ENCODE peak calls at places on chromosomes 5 and 9, in nine cellular contexts. M is adrenal gland, K is right lobe of liver, A is HL-60, V is astrocyte of the spinal cord, O is breast epithelium, C is right atrium auricular region, H is AG04450, E is left lung. R is an unnamed sample.

GRCh38 chr5:14457475-14457874 is 124.1 kb upstream of the OTULINL start:
- DNase-seq in M (no peak), K (no peak), A (no peak), V (no peak), O (no peak), C (no peak), H (no peak), E (no peak), R (no peak)

GRCh38 chr5:9621379-9621903 is 8.7 kb downstream of the TAS2R1 start:
- DNase-seq in M (no peak), K (no peak), A (no peak), V (no peak), O (no peak), C (no peak), H (peak; percentile 13), E (no peak), R (no peak)

GRCh38 chr9:109574061-109574882 is 76.2 kb upstream of the PTPN3 start:
- DNase-seq in M (peak; percentile 64), K (no peak), A (peak; percentile 44), V (peak; percentile 76), O (no peak), C (no peak), H (peak; percentile 18), E (no peak), R (peak; percentile 35)

GRCh38 chr5:150960791-150961396 is 56.1 kb upstream of the ZNF300 start:
- DNase-seq in M (no peak), K (no peak), A (no peak), V (no peak), O (no peak), C (no peak), H (no peak), E (no peak), R (no peak)

GRCh38 chr5:1785062-1785461 is 14.6 kb downstream of the MRPL36 start:
- DNase-seq in M (no peak), K (no peak), A (no peak), V (no peak), O (no peak), C (no peak), H (no peak), E (peak; percentile 55), R (no peak)

GRCh38 chr9:124493794-124494479 is 13.3 kb downstream of the NR5A1 start:
- DNase-seq in M (peak; percentile 60), K (no peak), A (no peak), V (no peak), O (no peak), C (no peak), H (no peak), E (peak; percentile 43), R (no peak)

GRCh38 chr5:15267966-15268365 is 232.0 kb upstream of the FBXL7 start:
- DNase-seq in M (no peak), K (no peak), A (no peak), V (no peak), O (no peak), C (no peak), H (no peak), E (no peak), R (no peak)

GRCh38 chr5:55715519-55716078 is 3.5 kb upstream of the SLC38A9 start:
- DNase-seq in M (no peak), K (no peak), A (no peak), V (no peak), O (no peak), C (no peak), H (no peak), E (no peak), R (no peak)

GRCh38 chr5:12360218-12360617 is 456.0 kb upstream of the CTNND2 start:
- DNase-seq in M (no peak), K (no peak), A (no peak), V (no peak), O (no peak), C (no peak), H (no peak), E (no peak), R (no peak)

GRCh38 chr5:4905674-4906528 is 234.2 kb upstream of the ADAMTS16 start:
- DNase-seq in M (peak; percentile 5), K (no peak), A (no peak), V (peak; percentile 24), O (peak; percentile 18), C (no peak), H (no peak), E (no peak), R (no peak)

GRCh38 chr5:84885479-84886258 is 501.0 kb upstream of the EDIL3 start:
- DNase-seq in M (peak; percentile 69), K (no peak), A (no peak), V (peak; percentile 92), O (no peak), C (no peak), H (peak; percentile 51), E (no peak), R (no peak)

GRCh38 chr5:147483961-147484707 is 25.7 kb downstream of the DPYSL3 start:
- DNase-seq in M (peak; percentile 5), K (no peak), A (no peak), V (peak; percentile 98), O (peak; percentile 39), C (peak; percentile 83), H (peak; percentile 87), E (no peak), R (peak; percentile 49)

GRCh38 chr9:77424993-77425392 is 223.1 kb downstream of the GNA14 start:
- DNase-seq in M (no peak), K (no peak), A (no peak), V (peak; percentile 12), O (no peak), C (no peak), H (no peak), E (no peak), R (no peak)

GRCh38 chr9:121862371-121862970 is 211.0 kb downstream of the DAB2IP start:
- DNase-seq in M (no peak), K (peak; percentile 34), A (no peak), V (no peak), O (peak; percentile 4), C (peak; percentile 26), H (no peak), E (no peak), R (no peak)

GRCh38 chr5:32713396-32714381 is 2.6 kb downstream of the NPR3 start:
- DNase-seq in M (peak; percentile 36), K (peak; percentile 55), A (no peak), V (peak; percentile 22), O (no peak), C (no peak), H (no peak), E (peak; percentile 76), R (no peak)

DNA sequence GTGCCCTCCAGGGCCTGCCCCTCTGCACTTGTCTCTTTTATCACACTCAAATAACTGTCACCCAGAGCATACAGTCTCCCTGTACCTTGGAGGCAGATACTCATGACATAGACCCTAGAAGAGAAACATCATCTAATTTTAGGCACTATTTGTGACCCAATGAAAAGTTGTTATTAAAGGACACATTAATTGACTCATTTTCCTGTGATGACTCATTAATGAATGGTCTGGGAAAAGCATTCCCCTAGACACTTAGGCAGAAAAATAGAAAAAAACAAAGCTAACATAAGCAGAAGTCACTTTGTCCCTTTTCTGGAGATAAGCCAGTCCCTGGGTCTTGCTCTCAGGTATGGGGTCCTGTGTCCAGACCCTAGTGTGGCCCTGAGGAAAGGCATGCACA is 15.0 kb downstream of the TRPC7 start:
- DNase-seq in M (no peak), K (no peak), A (no peak), V (no peak), O (no peak), C (no peak), H (no peak), E (no peak), R (no peak)
- H3K4me3 ChIP-seq in M (no peak overlapping the region), K (no peak overlapping the region), A (no peak overlapping the region), V (no peak overlapping the region), O (no peak overlapping the region), C (no peak overlapping the region), H (no peak overlapping the region), E (no peak overlapping the region), R (no peak overlapping the region)

DNA sequence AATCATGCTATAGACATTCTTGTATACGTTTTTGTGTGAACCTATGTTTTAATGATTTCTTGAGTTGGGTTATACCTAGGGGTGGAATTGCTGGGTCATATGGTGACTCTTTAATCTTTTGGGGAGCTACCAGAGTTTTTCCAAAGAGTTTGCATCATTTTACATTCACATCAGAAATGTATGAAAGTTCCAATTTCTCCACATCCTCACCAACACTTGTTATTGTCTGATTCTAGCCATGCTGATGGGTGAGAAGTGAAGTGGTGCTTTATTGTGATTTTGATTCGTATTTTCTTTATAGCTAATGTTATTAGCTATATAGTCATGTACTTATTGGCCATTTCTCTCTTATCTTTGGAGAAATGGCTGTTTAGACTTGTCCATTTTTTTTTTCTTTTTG is 18.1 kb downstream of the OCLN start:
- DNase-seq in M (no peak), K (no peak), A (no peak), V (no peak), O (no peak), C (no peak), H (no peak), E (no peak), R (no peak)
- TF ChIP-seq CTCF in M (no peak), K (no peak), A (no peak), V (no peak), O (no peak), C (no peak), H (no peak), E (no peak), R (no peak)

DNA sequence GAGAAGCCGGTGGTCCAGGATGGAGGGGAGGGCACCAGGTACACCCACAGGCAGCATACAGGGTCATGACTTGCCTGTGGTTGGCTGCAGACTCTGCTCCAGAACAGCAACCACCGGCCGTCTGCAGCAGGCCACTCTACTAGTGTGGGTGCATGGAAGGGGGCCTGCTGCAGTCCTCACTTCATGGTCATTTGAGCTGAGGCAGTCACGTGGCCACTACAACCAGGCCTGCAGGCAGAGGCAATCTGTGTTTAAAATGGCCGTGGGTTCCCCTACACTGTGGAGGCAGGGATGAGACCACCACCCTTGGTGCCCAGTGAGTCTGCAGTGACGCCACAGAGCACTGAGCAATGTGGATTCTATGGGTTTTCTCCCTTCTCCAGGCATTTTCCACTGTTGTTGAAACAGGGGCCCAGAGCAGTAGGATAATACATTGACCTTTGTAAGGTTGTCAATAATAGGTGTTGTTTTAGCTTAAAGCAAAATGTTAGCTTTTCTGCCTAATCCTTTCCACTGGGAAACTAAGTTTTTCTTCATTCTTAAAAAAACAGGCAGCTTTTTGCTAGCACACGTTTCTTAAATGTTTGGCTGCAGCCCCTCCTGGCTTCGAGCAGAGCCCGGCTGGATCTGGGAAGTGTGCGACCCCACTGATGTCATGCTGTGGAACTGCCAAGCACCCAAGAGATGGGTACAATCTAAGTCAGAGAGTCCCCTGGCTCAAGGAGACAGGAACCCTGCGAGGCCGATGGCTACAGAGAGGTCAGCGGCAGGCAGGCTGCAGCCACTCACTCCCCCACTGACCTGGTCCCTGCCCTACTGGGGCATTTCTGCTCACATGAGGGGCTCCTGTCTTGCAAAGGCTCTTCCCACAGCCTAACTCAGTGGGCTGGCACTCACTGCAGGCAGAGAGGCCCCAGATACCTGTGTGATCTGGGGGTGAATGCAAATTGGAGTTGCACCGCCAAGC is 21.2 kb downstream of the GADD45G start:
- DNase-seq in M (no peak), K (no peak), A (no peak), V (no peak), O (no peak), C (no peak), H (no peak), E (no peak), R (no peak)
- H3K4me3 ChIP-seq in M (no peak overlapping the region), K (no peak overlapping the region), A (no peak overlapping the region), V (no peak overlapping the region), O (no peak overlapping the region), C (no peak overlapping the region), H (no peak overlapping the region), E (no peak overlapping the region), R (no peak overlapping the region)

DNA sequence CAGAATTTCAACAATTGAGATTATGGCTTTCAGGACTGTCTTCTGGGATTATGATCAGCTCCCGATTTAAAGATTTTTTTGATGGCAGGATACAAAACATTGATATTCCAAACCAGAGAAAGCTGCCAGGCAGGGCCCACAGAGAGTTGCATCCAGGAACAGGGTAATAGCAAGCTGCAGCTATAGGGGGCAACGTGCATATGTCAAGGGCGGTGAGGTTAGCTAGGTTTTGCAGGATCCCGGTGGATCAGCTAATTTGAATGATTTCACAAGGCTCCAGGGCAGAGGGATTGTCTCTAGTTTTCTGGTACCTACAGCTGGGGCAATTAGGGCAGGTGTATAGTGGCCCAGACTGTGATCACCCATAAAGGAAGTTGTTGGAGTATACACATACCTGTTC is 339.4 kb downstream of the CHSY3 start:
- DNase-seq in M (no peak), K (no peak), A (no peak), V (no peak), O (no peak), C (no peak), H (no peak), E (no peak), R (no peak)
- TF ChIP-seq CTCF in M (no peak), K (no peak), A (no peak), V (no peak), O (no peak), C (no peak), H (no peak), E (no peak), R (no peak)

R was measured in epithelial cell of proximal tubule.